ENCODE peak calls at places on chromosomes 1 and 21, in ten cellular contexts. L, O, N, P, M, D, C, J, S and E are unnamed samples.

GRCh38 chr1:83083589-83084224 is 915.2 kb downstream of the TTLL7 start:
- DNase-seq in M (no peak), D (no peak), C (no peak), N (peak; percentile 2), O (no peak), S (no peak), L (no peak), J (no peak), P (no peak), E (no peak)

GRCh38 chr1:234716907-234717375 is 107.0 kb upstream of the IRF2BP2 start:
- DNase-seq in M (no peak), N (peak; percentile 88), D (no peak), J (no peak), C (no peak), O (no peak), S (peak; percentile 18), P (no peak), L (no peak), E (peak; percentile 60)

GRCh38 chr1:102879439-102879993 is 228.8 kb downstream of the COL11A1 start:
- DNase-seq in O (peak; percentile 93), L (no peak), N (no peak), J (no peak), P (no peak), C (no peak), D (no peak), M (peak; percentile 93), S (peak; percentile 74), E (no peak)

GRCh38 chr21:42107881-42108553 is 36.9 kb downstream of the UMODL1 start:
- DNase-seq in N (peak; percentile 59), M (no peak), S (peak; percentile 89), D (peak; percentile 72), C (peak; percentile 19), O (no peak), L (no peak), J (peak; percentile 16), P (no peak), E (no peak)

GRCh38 chr21:34907783-34908423 is 141.2 kb downstream of the RUNX1 start:
- DNase-seq in C (no peak), J (no peak), S (no peak), L (no peak), N (no peak), P (no peak), M (no peak), D (no peak), O (no peak), E (no peak)

GRCh38 chr1:5818755-5819154 is 173.5 kb downstream of the NPHP4 start:
- DNase-seq in J (no peak), D (no peak), S (no peak), N (no peak), O (no peak), M (no peak), L (no peak), C (no peak), P (no peak), E (no peak)

GRCh38 chr1:204131978-204132377 is 19.9 kb downstream of the ETNK2 start:
- DNase-seq in N (no peak), S (no peak), O (no peak), J (no peak), M (no peak), L (no peak), D (no peak), P (no peak), C (no peak), E (no peak)

GRCh38 chr1:206001476-206001888 is 1.7 kb downstream of the RAB7B start:
- DNase-seq in J (no peak), O (peak; percentile 73), M (peak; percentile 97), N (no peak), S (peak; percentile 97), C (no peak), P (no peak), D (no peak), L (no peak), E (peak; percentile 81)

GRCh38 chr1:39671433-39671792 is 494 bp downstream of the NT5C1A start:
- DNase-seq in J (no peak), S (no peak), C (no peak), M (no peak), P (no peak), D (no peak), O (no peak), N (no peak), L (no peak), E (no peak)

GRCh38 chr1:54810144-54810942 is 9.2 kb upstream of the TTC22 start:
- DNase-seq in J (peak; percentile 16), P (no peak), D (peak; percentile 81), C (no peak), L (no peak), O (no peak), N (peak; percentile 16), M (peak; percentile 48), S (peak; percentile 89), E (peak; percentile 67)

GRCh38 chr1:21966247-21967000 is 10.4 kb upstream of the CELA3B start:
- DNase-seq in M (peak; percentile 69), D (no peak), C (no peak), S (peak; percentile 69), L (no peak), J (no peak), P (no peak), O (peak; percentile 69), N (no peak), E (no peak)

GRCh38 chr1:204041232-204041767 is 31.6 kb upstream of the SOX13 start:
- DNase-seq in L (no peak), P (no peak), S (no peak), J (no peak), M (no peak), O (no peak), C (no peak), D (no peak), N (no peak), E (peak; percentile 82)

GRCh38 chr1:56081151-56081550 is 498.2 kb downstream of the PLPP3 start:
- DNase-seq in D (no peak), S (peak; percentile 87), O (no peak), C (no peak), M (peak; percentile 46), L (no peak), N (no peak), J (no peak), P (no peak), E (peak; percentile 67)